ENCODE peak calls at places on chromosomes 12 and 14, in eight cellular contexts. S, D, T, N, A, F, X and M are unnamed samples. For H3K4me1, the result is how much of the 10 kb centered on the place peaks cover.

GRCh38 chr12:101379149-101379548 is 28.4 kb downstream of the ARL1 start:
- DNase-seq in S (no peak), D (no peak), T (no peak), N (no peak), A (no peak), F (no peak), X (no peak), M (no peak)

GRCh38 chr14:74275265-74275841 is 27.4 kb downstream of the ABCD4 start:
- DNase-seq in S (peak), D (no peak), T (no peak), N (peak), A (no peak), F (peak), X (no peak), M (no peak)

GRCh38 chr14:20809917-20810316 is 7.3 kb upstream of the RNASE1 start:
- DNase-seq in S (no peak), D (no peak), T (no peak), N (no peak), A (no peak), F (no peak), X (no peak), M (no peak)

GRCh38 chr14:31993521-31993941 is 83.6 kb upstream of the ARHGAP5 start:
- DNase-seq in S (peak), D (no peak), T (no peak), N (no peak), A (no peak), F (no peak), X (no peak), M (no peak)

GRCh38 chr14:91364524-91365270 is 52.9 kb downstream of the CCDC88C start:
- DNase-seq in S (no peak), D (no peak), T (no peak), N (no peak), A (no peak), F (no peak), X (no peak), M (no peak)

GRCh38 chr12:449203-449602 is 10.5 kb upstream of the B4GALNT3 start:
- DNase-seq in S (no peak), D (no peak), T (no peak), N (no peak), A (no peak), F (no peak), X (no peak), M (no peak)

GRCh38 chr14:36973806-36974442 is 198.5 kb downstream of the SLC25A21 start:
- DNase-seq in S (no peak), D (no peak), T (no peak), N (peak), A (no peak), F (peak), X (no peak), M (no peak)

GRCh38 chr12:19574606-19575005 is 135.3 kb downstream of the AEBP2 start:
- DNase-seq in S (no peak), D (no peak), T (no peak), N (no peak), A (no peak), F (peak), X (no peak), M (no peak)

GRCh38 chr12:80838708-80839107 is 99.0 kb downstream of the LIN7A start:
- DNase-seq in S (no peak), D (no peak), T (no peak), N (no peak), A (no peak), F (no peak), X (peak), M (no peak)

GRCh38 chr12:47942327-47943230 is 20.8 kb upstream of the TMEM106C start:
- DNase-seq in S (peak), D (no peak), T (peak), N (no peak), A (peak), F (no peak), X (peak), M (no peak)
- H3K4me1 ChIP-seq in S (under half), D (under half), T (under half), N (half or more), A (under half), F (under half), X (under half), M (under half)

DNA sequence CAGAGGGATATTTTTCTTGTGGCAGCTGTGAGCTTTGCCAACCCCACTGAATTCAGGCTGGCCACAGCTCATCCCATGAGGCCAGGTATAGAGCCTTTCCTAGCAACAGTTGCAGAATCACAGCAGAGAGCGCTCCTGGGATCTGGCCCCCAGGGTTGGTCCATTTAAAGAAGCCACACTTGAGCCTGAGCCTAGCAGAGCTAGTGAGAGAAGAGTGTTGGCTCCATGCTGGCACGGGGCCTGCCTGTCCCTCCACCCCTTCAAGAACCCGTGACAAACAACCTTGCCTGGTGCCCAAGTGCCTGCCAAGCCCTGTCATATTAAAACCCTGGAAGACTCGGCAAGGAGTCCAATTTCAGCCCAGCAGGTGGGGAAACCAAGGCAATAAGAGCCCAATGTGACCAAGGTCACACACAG is 91.6 kb downstream of the LRRC74A start:
- DNase-seq in S (no peak), D (peak), T (peak), N (no peak), A (peak), F (no peak), X (no peak), M (no peak)
- H3K4me3 ChIP-seq in S (no peak), D (peak), T (no peak), N (peak), A (no peak), F (no peak), X (no peak), M (no peak)

GRCh38 chr12:49806877-49807276 is 21.3 kb downstream of the NCKAP5L start:
- DNase-seq in S (no peak), D (no peak), T (no peak), N (no peak), A (no peak), F (no peak), X (no peak), M (no peak)
- H3K4me1 ChIP-seq in S (under half), D (half or more), T (under half), N (under half), A (under half), F (under half), X (half or more), M (under half)

GRCh38 chr14:52954346-52955214 is 3.7 kb upstream of the FERMT2 start:
- DNase-seq in S (peak), D (no peak), T (no peak), N (no peak), A (no peak), F (no peak), X (no peak), M (no peak)
- H3K4me3 ChIP-seq in S (no peak), D (no peak), T (no peak), N (no peak), A (no peak), F (no peak), X (no peak), M (no peak)

GRCh38 chr12:93429448-93429847 is 12.3 kb downstream of the UBE2N start:
- DNase-seq in S (no peak), D (no peak), T (no peak), N (no peak), A (no peak), F (no peak), X (no peak), M (no peak)
- H3K4me1 ChIP-seq in S (under half), D (half or more), T (half or more), N (under half), A (half or more), F (under half), X (under half), M (under half)

GRCh38 chr12:82314406-82314892 is 43.7 kb downstream of the CCDC59 start:
- DNase-seq in S (no peak), D (no peak), T (peak), N (no peak), A (peak), F (peak), X (peak), M (peak)
- H3K4me3 ChIP-seq in S (no peak), D (no peak), T (no peak), N (no peak), A (peak), F (no peak), X (peak), M (peak)

DNA sequence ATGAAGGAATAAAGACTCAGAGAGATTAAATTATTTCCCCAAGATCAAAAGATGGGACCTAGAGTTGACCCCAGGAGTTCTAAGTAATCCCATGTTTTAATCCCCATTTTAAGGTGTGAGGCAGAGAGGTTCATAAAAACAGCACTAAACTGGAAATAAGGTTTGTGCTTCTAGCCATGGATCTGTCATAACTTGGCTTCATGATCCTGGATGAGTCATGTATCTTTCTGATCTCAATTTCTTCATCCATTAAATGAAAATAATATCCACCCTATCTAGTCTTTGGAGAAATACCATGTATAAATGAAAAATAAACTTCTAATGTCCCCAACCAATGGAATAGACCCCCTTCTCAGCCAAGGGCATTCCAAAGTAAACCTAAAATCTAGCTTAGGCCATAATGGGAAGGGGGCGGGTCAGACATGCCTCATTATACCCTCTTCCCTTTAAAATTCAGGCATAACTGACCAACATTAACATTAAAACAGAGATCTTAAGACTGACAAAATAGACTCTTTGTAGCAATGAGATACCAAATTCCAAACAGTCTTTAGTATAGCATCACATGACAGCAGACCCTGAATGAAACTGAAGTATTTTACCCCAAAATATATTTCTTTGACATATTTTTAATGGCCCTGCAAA is 47.8 kb downstream of the SLC41A2 start:
- DNase-seq in S (peak), D (no peak), T (no peak), N (no peak), A (no peak), F (no peak), X (no peak), M (no peak)
- H3K4me1 ChIP-seq in S (under half), D (under half), T (under half), N (under half), A (under half), F (under half), X (under half), M (under half)

DNA sequence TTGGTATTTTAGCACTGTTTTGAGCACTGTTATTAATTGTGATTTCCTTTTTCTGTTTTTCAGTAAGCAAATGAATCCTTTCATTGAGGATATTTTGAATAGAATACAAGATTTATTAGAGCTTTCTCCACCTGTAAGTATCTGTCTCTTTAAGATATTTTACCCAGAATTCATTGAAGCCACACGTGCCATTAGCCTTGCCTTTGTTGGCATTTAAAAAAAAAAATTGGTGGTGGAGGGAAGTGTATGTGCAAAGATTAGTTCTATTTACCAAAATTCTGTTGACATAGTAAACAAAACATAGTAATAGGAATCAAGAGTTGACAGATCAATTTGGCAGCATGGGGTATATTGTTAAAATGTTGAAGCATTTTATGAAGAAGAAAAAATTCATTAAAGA is 23.8 kb downstream of the XPOT start:
- DNase-seq in S (no peak), D (no peak), T (no peak), N (no peak), A (no peak), F (no peak), X (no peak), M (no peak)
- H3K4me3 ChIP-seq in S (no peak), D (no peak), T (no peak), N (no peak), A (no peak), F (no peak), X (no peak), M (no peak)

DNA sequence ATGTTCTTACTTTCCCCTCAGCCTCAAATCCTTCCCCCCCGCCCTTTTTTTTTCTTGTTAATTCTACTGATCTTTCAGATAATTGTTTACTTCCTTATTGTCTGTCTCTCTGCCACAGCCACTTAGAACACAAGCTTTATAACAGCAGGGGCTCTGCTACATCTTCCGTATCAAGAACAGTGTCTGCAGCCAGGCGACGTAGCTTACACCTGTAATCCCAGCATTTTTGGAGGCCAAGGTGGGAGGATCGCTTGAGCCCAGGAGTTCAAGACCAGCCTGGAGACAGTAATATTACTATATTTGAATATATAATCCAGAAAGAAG is 5.4 kb downstream of the SOS2 start:
- DNase-seq in S (no peak), D (no peak), T (no peak), N (no peak), A (no peak), F (no peak), X (peak), M (no peak)
- H3K4me1 ChIP-seq in S (under half), D (half or more), T (half or more), N (under half), A (under half), F (under half), X (under half), M (under half)

GRCh38 chr12:109879332-109880048 is 851 bp downstream of the GLTP start:
- DNase-seq in S (peak), D (no peak), T (peak), N (no peak), A (no peak), F (no peak), X (peak), M (no peak)

GRCh38 chr12:109880049-109880931 is at the start of gene GLTP:
- DNase-seq in S (peak), D (peak), T (peak), N (peak), A (peak), F (peak), X (peak), M (peak)

GRCh38 chr12:109877504-109878246 is 2.7 kb downstream of the GLTP start:
- DNase-seq in S (no peak), D (no peak), T (no peak), N (no peak), A (no peak), F (no peak), X (no peak), M (no peak)

GRCh38 chr12:109878247-109878625 is 2.1 kb downstream of the GLTP start:
- DNase-seq in S (no peak), D (no peak), T (no peak), N (no peak), A (no peak), F (no peak), X (no peak), M (no peak)

GRCh38 chr12:109878749-109879148 is 1.6 kb downstream of the GLTP start:
- DNase-seq in S (no peak), D (no peak), T (no peak), N (no peak), A (no peak), F (no peak), X (no peak), M (no peak)
- H3K4me3 ChIP-seq in S (no peak), D (peak), T (no peak), N (peak), A (peak), F (no peak), X (peak), M (no peak)